ENCODE peak calls at places on chromosomes 13 and 19, in four cellular contexts. One of them, this sample, is unnamed.

GRCh38 chr19:17873661-17874422 is 2.1 kb downstream of the SLC5A5 start:
- DNase-seq in body of pancreas: no peak
- DNase-seq in caudate nucleus: no peak
- DNase-seq in CD8-positive, alpha-beta T cell: peak; percentile 53
- DNase-seq in this sample: no peak

GRCh38 chr13:74324338-74324737 is 190.1 kb upstream of the KLF12 start:
- DNase-seq in body of pancreas: no peak
- DNase-seq in caudate nucleus: no peak
- DNase-seq in CD8-positive, alpha-beta T cell: no peak
- DNase-seq in this sample: no peak

GRCh38 chr19:4539697-4540581 is at the start of gene LRG1:
- DNase-seq in body of pancreas: peak; percentile 91
- DNase-seq in caudate nucleus: no peak
- DNase-seq in CD8-positive, alpha-beta T cell: no peak
- DNase-seq in this sample: no peak

GRCh38 chr19:12194827-12195500 is 32.1 kb downstream of the ZNF136 start:
- DNase-seq in body of pancreas: peak; percentile 97
- DNase-seq in caudate nucleus: peak; percentile 86
- DNase-seq in CD8-positive, alpha-beta T cell: peak; percentile 59
- DNase-seq in this sample: peak; percentile 14

GRCh38 chr19:1475751-1476437 is 3.1 kb downstream of the C19orf25 start:
- DNase-seq in body of pancreas: no peak
- DNase-seq in caudate nucleus: no peak
- DNase-seq in CD8-positive, alpha-beta T cell: no peak
- DNase-seq in this sample: no peak

GRCh38 chr13:40236566-40237168 is 429.8 kb downstream of the FOXO1 start:
- DNase-seq in body of pancreas: no peak
- DNase-seq in caudate nucleus: no peak
- DNase-seq in CD8-positive, alpha-beta T cell: no peak
- DNase-seq in this sample: no peak

GRCh38 chr19:6480843-6481415 is 658 bp downstream of the DENND1C start:
- DNase-seq in body of pancreas: no peak
- DNase-seq in caudate nucleus: no peak
- DNase-seq in CD8-positive, alpha-beta T cell: no peak
- DNase-seq in this sample: no peak

GRCh38 chr13:23883255-23883654 is 5.9 kb downstream of the MIPEP start:
- DNase-seq in body of pancreas: no peak
- DNase-seq in caudate nucleus: no peak
- DNase-seq in CD8-positive, alpha-beta T cell: no peak
- DNase-seq in this sample: no peak

GRCh38 chr13:98771838-98772611 is 19.6 kb upstream of the SLC15A1 start:
- DNase-seq in body of pancreas: peak; percentile 25
- DNase-seq in caudate nucleus: no peak
- DNase-seq in CD8-positive, alpha-beta T cell: no peak
- DNase-seq in this sample: no peak

GRCh38 chr19:44552324-44552723 is 22.8 kb upstream of the CEACAM20 start:
- DNase-seq in body of pancreas: no peak
- DNase-seq in caudate nucleus: no peak
- DNase-seq in CD8-positive, alpha-beta T cell: no peak
- DNase-seq in this sample: peak; percentile 6

GRCh38 chr13:27170221-27170520 is 1.4 kb downstream of the USP12 start:
- DNase-seq in body of pancreas: no peak
- DNase-seq in caudate nucleus: no peak
- DNase-seq in CD8-positive, alpha-beta T cell: no peak
- DNase-seq in this sample: no peak

DNA sequence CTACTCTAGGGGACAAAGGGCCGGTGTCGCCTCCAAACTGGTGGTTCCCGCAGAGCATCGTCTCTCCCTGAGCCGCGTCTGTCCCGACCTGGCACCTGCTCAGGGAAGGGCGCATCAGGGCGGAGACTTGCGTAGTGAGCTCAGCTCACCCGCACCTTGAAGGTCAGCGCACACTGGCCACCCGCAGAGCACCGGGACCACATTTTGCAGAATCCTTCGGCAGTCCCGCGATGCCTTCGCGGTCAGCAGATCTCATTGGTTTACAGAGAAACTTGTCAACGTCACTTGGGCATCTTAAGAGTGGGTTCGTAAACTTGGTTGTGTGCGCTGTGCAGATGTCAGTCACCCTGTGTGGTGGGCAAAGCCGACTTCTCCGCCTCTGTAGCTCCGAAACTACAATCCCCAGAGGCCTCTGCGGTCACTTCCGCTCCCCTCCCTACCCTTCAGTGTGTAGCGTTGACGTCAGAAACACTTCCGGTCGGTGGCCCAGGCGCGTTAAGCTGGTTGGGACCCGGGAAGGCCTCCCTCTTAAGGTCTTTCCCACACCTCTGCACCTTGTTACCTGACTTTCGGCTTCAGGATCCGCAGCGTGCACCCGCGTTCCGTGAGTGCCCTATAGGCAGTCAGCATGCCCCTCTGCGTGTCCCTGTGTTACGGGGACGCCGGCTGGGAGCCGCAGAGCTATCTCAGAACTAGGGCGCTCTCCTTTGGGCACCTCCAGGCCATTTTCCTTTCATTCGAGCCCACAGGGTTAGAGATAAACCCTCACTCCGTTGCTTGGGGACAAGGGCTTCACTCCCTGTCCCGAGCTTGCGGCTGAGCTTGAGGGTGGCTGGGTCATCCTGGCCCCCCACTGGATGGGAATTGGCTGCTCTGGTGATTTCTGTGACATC is 36.5 kb upstream of the ZNF527 start:
- DNase-seq in body of pancreas: peak; percentile 90
- DNase-seq in caudate nucleus: peak; percentile 91
- DNase-seq in CD8-positive, alpha-beta T cell: peak; percentile 82
- DNase-seq in this sample: no peak
- H3K27ac ChIP-seq in body of pancreas: peak overlapping the region; percentile 65
- H3K27ac ChIP-seq in caudate nucleus: peak overlapping the region; percentile 79
- H3K27ac ChIP-seq in CD8-positive, alpha-beta T cell: peak overlapping the region; percentile 46
- H3K27ac ChIP-seq in this sample: peak overlapping the region; percentile 68

DNA sequence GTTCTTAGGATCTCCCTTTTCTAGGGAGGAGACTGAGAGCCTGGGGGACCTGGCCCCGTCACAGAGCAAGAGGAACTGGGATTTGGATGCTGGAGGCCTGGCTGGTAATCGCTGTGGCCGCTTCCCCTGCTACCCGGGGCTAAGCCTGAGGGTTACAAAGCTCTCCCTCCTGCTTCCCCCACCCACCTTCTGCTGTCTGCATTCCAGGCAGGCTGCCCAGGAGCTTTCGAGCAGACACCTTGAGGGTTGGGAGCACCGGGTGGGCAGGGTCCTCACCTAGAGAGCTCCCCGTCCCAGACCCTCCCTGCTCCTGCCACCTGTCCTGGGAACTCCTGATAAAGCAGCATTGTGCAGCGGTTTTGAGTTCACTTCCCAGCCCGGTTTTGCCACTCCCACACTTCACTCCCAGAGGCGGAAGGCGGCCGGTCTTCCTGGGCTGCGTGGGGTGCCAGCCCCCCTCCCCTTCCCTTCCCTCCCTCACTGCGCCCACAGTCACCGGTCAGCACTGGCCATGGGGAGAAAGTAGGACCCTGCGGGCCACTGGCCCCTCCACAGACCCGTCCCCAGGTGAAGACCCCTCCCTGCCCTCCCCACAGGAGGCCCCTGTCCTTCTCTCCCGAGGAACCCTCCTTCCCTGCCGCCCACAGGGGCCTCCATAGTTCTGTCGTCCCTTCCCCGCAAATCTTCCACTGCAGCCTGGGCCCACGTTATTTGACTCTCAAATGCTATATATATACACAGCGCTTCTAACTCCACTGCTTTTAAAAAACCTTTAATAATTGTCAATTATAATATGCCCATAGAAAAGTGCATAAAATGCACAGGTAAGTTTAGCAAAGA is 8.1 kb downstream of the PAK4 start:
- DNase-seq in body of pancreas: peak; percentile 52
- DNase-seq in caudate nucleus: no peak
- DNase-seq in CD8-positive, alpha-beta T cell: no peak
- DNase-seq in this sample: no peak
- H3K27ac ChIP-seq in body of pancreas: no peak overlapping the region
- H3K27ac ChIP-seq in caudate nucleus: peak overlapping the region; percentile 21
- H3K27ac ChIP-seq in CD8-positive, alpha-beta T cell: no peak overlapping the region
- H3K27ac ChIP-seq in this sample: no peak overlapping the region

DNA sequence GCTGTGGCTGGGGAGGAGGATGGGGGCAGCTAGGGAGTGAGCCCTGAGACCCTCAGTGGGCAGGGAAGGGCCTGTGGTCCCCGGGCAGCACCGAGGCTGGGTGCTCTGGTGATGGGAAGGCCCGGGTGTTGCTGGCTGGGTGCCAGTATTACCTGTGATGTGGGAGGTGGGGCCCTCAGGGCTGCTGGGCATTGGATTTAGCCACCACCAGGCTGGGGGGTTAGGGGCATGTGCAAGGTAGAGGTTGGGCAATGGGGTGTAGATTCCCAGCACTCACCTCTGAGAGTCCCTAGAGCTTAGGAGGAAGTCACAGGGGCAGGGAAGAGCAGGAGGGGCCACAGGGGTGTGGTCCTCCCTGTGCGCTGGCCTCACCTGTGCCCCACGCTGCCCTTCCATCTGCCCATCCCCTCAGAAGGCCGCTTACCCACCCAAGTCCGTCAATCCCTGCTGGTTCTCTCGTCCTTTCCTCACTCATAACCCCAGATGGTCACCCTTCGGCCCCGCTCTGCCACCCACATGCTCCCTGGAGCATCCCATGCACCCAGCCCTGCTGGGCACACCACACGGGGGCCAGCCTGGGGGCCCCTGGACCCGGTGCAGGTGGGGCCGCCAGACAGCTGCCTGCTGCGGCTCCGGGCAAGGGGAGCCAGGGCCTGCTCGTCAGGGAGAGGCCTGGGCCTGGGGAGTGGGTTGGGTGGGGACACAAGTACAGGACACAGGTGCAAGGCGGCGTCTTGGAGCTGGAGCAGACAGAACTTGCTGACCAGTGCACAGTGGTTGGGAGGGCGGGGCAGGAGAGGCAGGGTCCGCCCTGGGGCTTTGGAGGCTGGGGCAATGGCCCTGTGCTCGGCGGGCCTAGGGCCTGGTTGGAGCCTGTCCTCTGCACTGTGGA is 12.5 kb downstream of the EPN1 start:
- DNase-seq in body of pancreas: no peak
- DNase-seq in caudate nucleus: no peak
- DNase-seq in CD8-positive, alpha-beta T cell: no peak
- DNase-seq in this sample: no peak
- H3K27ac ChIP-seq in body of pancreas: no peak overlapping the region
- H3K27ac ChIP-seq in caudate nucleus: no peak overlapping the region
- H3K27ac ChIP-seq in CD8-positive, alpha-beta T cell: no peak overlapping the region
- H3K27ac ChIP-seq in this sample: no peak overlapping the region

GRCh38 chr19:3491396-3492119 is 8.3 kb upstream of the SMIM44 start:
- DNase-seq in body of pancreas: no peak
- DNase-seq in caudate nucleus: no peak
- DNase-seq in CD8-positive, alpha-beta T cell: no peak
- DNase-seq in this sample: no peak

GRCh38 chr19:3494051-3494450 is 6.4 kb downstream of the DOHH start:
- DNase-seq in body of pancreas: no peak
- DNase-seq in caudate nucleus: peak; percentile 93
- DNase-seq in CD8-positive, alpha-beta T cell: no peak
- DNase-seq in this sample: no peak

GRCh38 chr19:3493651-3494050 is 6.8 kb downstream of the DOHH start:
- DNase-seq in body of pancreas: no peak
- DNase-seq in caudate nucleus: no peak
- DNase-seq in CD8-positive, alpha-beta T cell: no peak
- DNase-seq in this sample: no peak

GRCh38 chr19:3492131-3492839 is 8.2 kb downstream of the DOHH start:
- DNase-seq in body of pancreas: no peak
- DNase-seq in caudate nucleus: no peak
- DNase-seq in CD8-positive, alpha-beta T cell: no peak
- DNase-seq in this sample: no peak

GRCh38 chr19:3492919-3493318 is 7.6 kb downstream of the DOHH start:
- DNase-seq in body of pancreas: no peak
- DNase-seq in caudate nucleus: no peak
- DNase-seq in CD8-positive, alpha-beta T cell: no peak
- DNase-seq in this sample: no peak
- H3K27ac ChIP-seq in body of pancreas: no peak overlapping the region
- H3K27ac ChIP-seq in caudate nucleus: peak overlapping the region; percentile 94
- H3K27ac ChIP-seq in CD8-positive, alpha-beta T cell: no peak overlapping the region
- H3K27ac ChIP-seq in this sample: no peak overlapping the region

DNA sequence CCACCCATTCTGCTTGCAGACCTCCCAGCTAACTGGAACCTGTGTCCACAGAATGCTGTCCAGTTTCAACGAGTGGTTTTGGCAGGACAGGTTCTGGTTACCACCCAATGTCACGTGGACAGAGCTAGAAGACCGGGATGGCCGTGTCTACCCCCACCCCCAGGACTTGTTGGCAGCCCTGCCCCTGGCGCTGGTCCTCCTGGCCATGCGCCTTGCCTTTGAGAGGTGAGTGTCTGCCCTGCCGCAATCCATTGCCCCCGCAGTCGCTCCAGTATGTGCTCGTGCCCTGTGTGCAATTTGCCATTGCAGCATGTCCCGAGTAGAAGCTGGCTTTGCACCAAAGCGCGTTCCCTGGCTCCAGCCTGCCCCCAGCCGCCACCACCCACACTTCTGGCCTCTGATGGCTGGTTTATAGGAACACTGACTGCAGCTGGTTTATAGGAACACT is 41.9 kb downstream of the CERS4 start:
- DNase-seq in body of pancreas: peak; percentile 75
- DNase-seq in caudate nucleus: peak; percentile 69
- DNase-seq in CD8-positive, alpha-beta T cell: no peak
- DNase-seq in this sample: no peak
- H3K27ac ChIP-seq in body of pancreas: peak overlapping the region; percentile 45
- H3K27ac ChIP-seq in caudate nucleus: peak overlapping the region; percentile 69
- H3K27ac ChIP-seq in CD8-positive, alpha-beta T cell: no peak overlapping the region
- H3K27ac ChIP-seq in this sample: no peak overlapping the region

This sample was measured in epithelial cell of prostate.